ENCODE peak calls at places on chromosomes 11 and 22, in six cellular contexts. Q, W, E, V, J and U are unnamed samples.

GRCh38 chr11:92224394-92225205 is at the start of gene FAT3:
- DNase-seq in Q (peak), W (peak), E (peak), V (no peak), J (peak), U (peak)

GRCh38 chr11:22342599-22343138 is 4.5 kb downstream of the SLC17A6 start:
- DNase-seq in Q (no peak), W (no peak), E (no peak), V (no peak), J (no peak), U (no peak)

GRCh38 chr11:32550207-32550606 is 33.4 kb upstream of the EIF3M start:
- DNase-seq in Q (no peak), W (no peak), E (no peak), V (no peak), J (no peak), U (no peak)

GRCh38 chr22:42114721-42115120 is 15.9 kb downstream of the CYP2D6 start:
- DNase-seq in Q (no peak), W (peak), E (peak), V (no peak), J (peak), U (no peak)

GRCh38 chr11:63767415-63768231 is 952 bp downstream of the ZFTA start:
- DNase-seq in Q (peak), W (peak), E (peak), V (no peak), J (peak), U (peak)

GRCh38 chr22:38755911-38756532 is at the start of gene SUN2:
- DNase-seq in Q (peak), W (peak), E (peak), V (no peak), J (peak), U (peak)

GRCh38 chr22:48520888-48521600 is 1306.6 kb downstream of the BRD1 start:
- DNase-seq in Q (no peak), W (no peak), E (no peak), V (no peak), J (no peak), U (no peak)

GRCh38 chr11:62710001-62710345 is 2.5 kb downstream of the GNG3 start:
- DNase-seq in Q (no peak), W (peak), E (peak), V (no peak), J (no peak), U (no peak)

GRCh38 chr11:48052183-48053040 is 72.1 kb downstream of the PTPRJ start:
- DNase-seq in Q (no peak), W (peak), E (peak), V (no peak), J (peak), U (peak)

GRCh38 chr11:111305403-111305802 is 7.1 kb downstream of the POU2AF3 start:
- DNase-seq in Q (no peak), W (no peak), E (no peak), V (no peak), J (no peak), U (no peak)

GRCh38 chr11:74952752-74953151 is 3.7 kb downstream of the SPCS2 start:
- DNase-seq in Q (no peak), W (no peak), E (no peak), V (no peak), J (no peak), U (no peak)

GRCh38 chr11:74956387-74956786 is 7.3 kb downstream of the SPCS2 start:
- DNase-seq in Q (no peak), W (no peak), E (no peak), V (no peak), J (no peak), U (no peak)

GRCh38 chr11:74951241-74951640 is 2.2 kb downstream of the SPCS2 start:
- DNase-seq in Q (no peak), W (no peak), E (no peak), V (no peak), J (no peak), U (no peak)

GRCh38 chr11:74954199-74954598 is 5.1 kb downstream of the SPCS2 start:
- DNase-seq in Q (no peak), W (no peak), E (no peak), V (no peak), J (no peak), U (no peak)

GRCh38 chr11:74953448-74953847 is 4.4 kb downstream of the SPCS2 start:
- DNase-seq in Q (no peak), W (no peak), E (no peak), V (no peak), J (no peak), U (no peak)
- H3K4me3 ChIP-seq in Q (no peak), W (no peak), E (no peak), V (no peak), J (no peak), U (no peak)

DNA sequence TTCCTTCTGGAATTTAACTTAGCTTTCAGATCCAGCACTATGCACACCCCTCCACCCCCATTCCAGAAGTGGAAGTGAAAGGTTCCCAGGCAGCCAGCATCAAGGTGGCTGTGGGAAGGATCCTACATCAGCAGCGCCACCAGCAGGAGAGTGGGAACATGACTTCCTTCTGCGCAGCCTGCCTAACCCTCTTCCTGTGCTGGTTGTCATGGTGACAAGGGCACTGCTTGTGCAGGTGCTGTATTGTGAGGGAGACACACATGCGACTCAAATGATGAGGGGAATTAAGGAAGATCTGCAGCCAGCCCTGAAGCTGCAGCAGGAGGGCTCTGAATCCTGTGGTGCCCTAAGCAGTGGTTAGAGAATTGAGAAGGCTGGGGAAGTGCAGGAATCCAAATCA is 904.4 kb upstream of the API5 start:
- DNase-seq in Q (peak), W (peak), E (no peak), V (no peak), J (no peak), U (no peak)
- TF ChIP-seq CTCF in Q (peak), W (peak), E (no peak), V (peak), J (no peak), U (no peak)

GRCh38 chr11:118921121-118921928 is 4.4 kb downstream of the BCL9L start:
- DNase-seq in Q (no peak), W (peak), E (peak), V (no peak), J (peak), U (peak)
- H3K4me3 ChIP-seq in Q (peak), W (peak), E (peak), V (peak), J (peak), U (peak)

DNA sequence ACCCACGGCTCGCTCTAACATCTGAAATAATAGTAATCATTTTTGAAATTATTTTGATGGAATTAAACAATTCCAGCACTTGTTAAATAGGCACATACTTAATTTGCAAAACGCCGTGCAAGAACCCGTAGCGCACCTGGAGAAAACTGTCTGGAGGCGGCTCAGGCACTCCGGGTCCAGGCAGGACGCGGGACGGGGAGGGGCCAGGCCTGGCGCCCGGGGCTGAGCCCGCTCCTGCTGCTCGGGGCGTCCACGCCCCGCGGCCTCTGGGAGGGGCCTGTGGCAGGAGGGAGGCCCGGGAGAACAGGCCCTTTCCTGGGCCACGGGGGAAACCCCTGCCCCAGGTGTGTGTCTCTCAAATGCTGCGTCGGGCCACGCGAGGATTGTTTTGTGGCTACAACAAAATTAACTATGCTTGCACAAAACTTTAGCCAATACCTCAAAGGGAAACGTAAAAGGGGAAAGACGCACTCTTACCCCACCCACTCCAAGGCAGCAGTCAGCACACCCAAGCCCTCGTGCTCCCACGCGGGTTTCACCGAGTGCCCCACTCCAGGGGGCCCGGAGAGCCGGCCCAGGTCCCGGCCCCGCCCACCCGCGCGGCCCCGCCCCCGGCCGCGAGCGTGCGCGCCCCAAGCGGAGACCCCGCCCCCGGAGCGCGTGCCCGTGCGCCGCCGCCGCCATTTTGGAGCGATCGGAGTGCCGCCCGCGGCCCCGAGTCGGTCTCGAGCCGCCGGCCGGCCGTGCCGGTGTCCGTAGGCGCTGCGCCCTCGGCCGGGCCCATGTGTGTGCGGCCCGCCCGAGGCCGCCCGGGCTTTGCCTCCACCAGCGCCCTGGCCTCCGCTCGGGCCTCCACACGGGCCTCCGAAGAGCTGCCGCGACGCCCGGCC is at the start of gene PPP6R2:
- DNase-seq in Q (peak), W (peak), E (peak), V (no peak), J (peak), U (peak)
- TF ChIP-seq CTCF in Q (no peak), W (no peak), E (no peak), V (no peak), J (no peak), U (no peak)

GRCh38 chr22:50470491-50470890 is 4.3 kb downstream of the SBF1 start:
- DNase-seq in Q (no peak), W (no peak), E (no peak), V (no peak), J (no peak), U (no peak)

GRCh38 chr22:50471962-50472361 is 2.9 kb downstream of the SBF1 start:
- DNase-seq in Q (no peak), W (no peak), E (no peak), V (no peak), J (no peak), U (no peak)

GRCh38 chr22:50469377-50470305 is 5.2 kb downstream of the SBF1 start:
- DNase-seq in Q (no peak), W (peak), E (peak), V (no peak), J (peak), U (peak)

GRCh38 chr22:50473088-50473487 is 1.7 kb downstream of the SBF1 start:
- DNase-seq in Q (no peak), W (no peak), E (no peak), V (no peak), J (no peak), U (no peak)

DNA sequence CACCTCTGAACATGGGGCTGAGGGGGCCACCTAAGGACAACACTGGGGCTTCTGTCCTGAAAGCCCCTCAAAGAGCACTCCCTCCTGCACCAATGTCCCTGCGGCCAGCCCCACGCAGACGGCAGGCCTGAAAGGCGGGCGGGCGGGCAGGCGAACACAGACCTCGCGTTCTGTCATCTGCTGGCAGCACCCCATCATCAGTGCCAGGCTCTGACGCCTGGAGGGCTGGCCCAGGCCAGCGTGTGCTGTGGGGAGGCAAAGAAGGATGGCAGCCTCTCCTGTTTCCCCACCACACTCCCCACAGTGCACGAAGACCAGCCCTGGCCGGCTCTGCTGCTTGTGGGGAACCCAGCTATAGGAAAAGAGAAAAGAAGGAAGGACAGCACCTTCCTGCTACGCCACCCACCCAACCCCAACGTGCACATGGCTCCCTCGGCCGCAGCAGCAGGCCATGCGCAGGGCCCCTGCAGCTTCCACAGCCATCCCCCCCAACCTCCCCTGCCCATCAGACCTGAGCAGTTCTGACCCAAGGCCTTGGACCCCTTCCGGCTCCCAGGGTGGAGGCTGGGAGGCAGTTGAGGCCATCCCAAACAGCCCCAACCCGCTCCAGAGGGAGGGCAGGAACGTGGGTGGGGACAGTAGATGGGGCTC is 3.5 kb downstream of the SBF1 start:
- DNase-seq in Q (peak), W (no peak), E (no peak), V (no peak), J (no peak), U (no peak)
- H3K4me3 ChIP-seq in Q (peak), W (no peak), E (no peak), V (no peak), J (no peak), U (no peak)